ENCODE peak calls at places on chromosomes 16 and 17, in four cellular contexts. Y is mucosa of gallbladder, J is ELR, F is left ventricle myocardium superior. O is an unnamed sample.

GRCh38 chr17:37802712-37803416 is 58.0 kb upstream of the HNF1B start:
- DNase-seq in Y (peak), J (no peak), F (no peak), O (peak)

GRCh38 chr16:8464979-8465378 is 125.3 kb downstream of the TMEM114 start:
- DNase-seq in Y (no peak), J (no peak), F (no peak), O (no peak)

GRCh38 chr16:55682086-55682485 is 26.3 kb downstream of the SLC6A2 start:
- DNase-seq in Y (no peak), J (no peak), F (no peak), O (no peak)

GRCh38 chr16:80330803-80331202 is 210.0 kb upstream of the DYNLRB2 start:
- DNase-seq in Y (no peak), J (no peak), F (no peak), O (no peak)

GRCh38 chr16:67086829-67087228 is 22.9 kb upstream of the PHAF1 start:
- DNase-seq in Y (no peak), J (no peak), F (no peak), O (no peak)

GRCh38 chr17:238071-238963 is 56.9 kb upstream of the DOC2B start:
- DNase-seq in Y (no peak), J (no peak), F (no peak), O (no peak)

GRCh38 chr17:63645775-63646491 is 23.7 kb downstream of the MAP3K3 start:
- DNase-seq in Y (no peak), J (no peak), F (no peak), O (peak)

GRCh38 chr17:74165811-74166365 is 37.6 kb upstream of the RPL38 start:
- DNase-seq in Y (no peak), J (no peak), F (no peak), O (no peak)

GRCh38 chr17:17139972-17140589 is 66.1 kb downstream of the PLD6 start:
- DNase-seq in Y (no peak), J (no peak), F (peak), O (no peak)

GRCh38 chr17:29733151-29733550 is 110.4 kb upstream of the CORO6 start:
- DNase-seq in Y (no peak), J (peak), F (no peak), O (peak)

GRCh38 chr17:49886036-49886435 is 38.2 kb upstream of the TAC4 start:
- DNase-seq in Y (no peak), J (no peak), F (no peak), O (no peak)

GRCh38 chr16:67029249-67030096 is 524 bp downstream of the CBFB start:
- DNase-seq in Y (peak), J (peak), F (peak), O (peak)

GRCh38 chr17:39750131-39751015 is 12.6 kb downstream of the GRB7 start:
- DNase-seq in Y (no peak), J (no peak), F (peak), O (no peak)

GRCh38 chr17:73302189-73302588 is 9.6 kb downstream of the CDC42EP4 start:
- DNase-seq in Y (no peak), J (no peak), F (no peak), O (peak)

GRCh38 chr17:50841949-50842354 is 6.6 kb downstream of the WFIKKN2 start:
- DNase-seq in Y (peak), J (peak), F (peak), O (peak)

GRCh38 chr17:66737524-66737923 is 97.4 kb upstream of the CACNG5 start:
- DNase-seq in Y (no peak), J (no peak), F (peak), O (no peak)

GRCh38 chr16:647173-647902 is 1.8 kb upstream of the WDR90 start:
- DNase-seq in Y (no peak), J (no peak), F (no peak), O (no peak)

GRCh38 chr16:1310832-1311200 is 1.4 kb downstream of the UBE2I start:
- DNase-seq in Y (no peak), J (peak), F (no peak), O (peak)

GRCh38 chr17:28613916-28614315 is at the start of gene RSKR:
- DNase-seq in Y (no peak), J (peak), F (no peak), O (no peak)

GRCh38 chr16:5011637-5012036 is 22.1 kb downstream of the NAGPA start:
- DNase-seq in Y (no peak), J (no peak), F (no peak), O (no peak)

GRCh38 chr17:17220529-17220928 is 14.4 kb upstream of the PLD6 start:
- DNase-seq in Y (no peak), J (no peak), F (no peak), O (no peak)

GRCh38 chr17:63542942-63543821 is 7.1 kb upstream of the DCAF7 start:
- DNase-seq in Y (no peak), J (no peak), F (no peak), O (no peak)

GRCh38 chr16:27154573-27155521 is 48.5 kb upstream of the KDM8 start:
- DNase-seq in Y (peak), J (peak), F (peak), O (peak)

GRCh38 chr16:89536886-89537548 is 23.5 kb upstream of the RPL13 start:
- DNase-seq in Y (no peak), J (no peak), F (no peak), O (no peak)

GRCh38 chr17:77543779-77544178 is 403.0 kb downstream of the SEC14L1 start:
- DNase-seq in Y (no peak), J (no peak), F (no peak), O (no peak)

O was measured in EL.